ENCODE peak calls at places on chromosomes 12 and 14, in nine cellular contexts. S is K562; G is MM.1S; M is fibroblast of mammary gland; J is effector memory CD4-positive, alpha-beta T cell; P is lower lobe of right lung; X is lower leg skin; I is AG04450; W is psoas muscle. F is an unnamed sample.

GRCh38 chr14:96582995-96583394 is 80.8 kb downstream of the PAPOLA start:
- DNase-seq in S (no peak), G (no peak), M (no peak), J (no peak), P (no peak), X (peak; percentile 4), I (no peak), W (no peak), F (no peak)

GRCh38 chr14:86430807-86431206 is 900.9 kb downstream of the FLRT2 start:
- DNase-seq in S (no peak), G (no peak), M (no peak), J (no peak), P (no peak), X (no peak), I (no peak), W (no peak), F (no peak)

GRCh38 chr14:19800282-19801117 is 3.1 kb upstream of the OR4N2 start:
- DNase-seq in S (no peak), G (no peak), M (no peak), J (no peak), P (no peak), X (no peak), I (no peak), W (peak; percentile 53), F (no peak)

GRCh38 chr12:46674126-46674525 is 151.7 kb downstream of the SLC38A4 start:
- DNase-seq in S (no peak), G (no peak), M (no peak), J (no peak), P (no peak), X (no peak), I (no peak), W (no peak), F (no peak)

GRCh38 chr12:92538970-92539749 is 163.6 kb upstream of the PLEKHG7 start:
- DNase-seq in S (no peak), G (peak; percentile 97), M (peak; percentile 91), J (no peak), P (no peak), X (no peak), I (peak; percentile 37), W (no peak), F (peak; percentile 55)

GRCh38 chr12:34305176-34305575 is 282.9 kb downstream of the ALG10 start:
- DNase-seq in S (no peak), G (no peak), M (no peak), J (no peak), P (no peak), X (no peak), I (no peak), W (no peak), F (no peak)

GRCh38 chr12:105698047-105698446 is 367.6 kb downstream of the C12orf75 start:
- DNase-seq in S (no peak), G (no peak), M (no peak), J (no peak), P (no peak), X (no peak), I (no peak), W (no peak), F (no peak)

GRCh38 chr12:1915082-1915968 is 3.1 kb downstream of the CACNA2D4 start:
- DNase-seq in S (peak; percentile 41), G (no peak), M (no peak), J (no peak), P (peak; percentile 37), X (no peak), I (no peak), W (no peak), F (peak; percentile 95)

GRCh38 chr12:15212877-15213276 is 8.3 kb downstream of the RERG start:
- DNase-seq in S (no peak), G (no peak), M (no peak), J (no peak), P (no peak), X (no peak), I (no peak), W (no peak), F (no peak)

GRCh38 chr14:61461808-61462275 is 140.5 kb downstream of the PRKCH start:
- DNase-seq in S (peak; percentile 51), G (peak; percentile 39), M (peak; percentile 82), J (no peak), P (no peak), X (peak; percentile 56), I (peak; percentile 64), W (no peak), F (peak; percentile 81)

GRCh38 chr12:74725154-74725553 is 187.5 kb downstream of the ATXN7L3B start:
- DNase-seq in S (no peak), G (no peak), M (no peak), J (no peak), P (no peak), X (no peak), I (no peak), W (no peak), F (no peak)

GRCh38 chr12:24719293-24719721 is 229.6 kb downstream of the BCAT1 start:
- DNase-seq in S (no peak), G (no peak), M (peak; percentile 85), J (no peak), P (no peak), X (no peak), I (no peak), W (no peak), F (no peak)

GRCh38 chr12:99019798-99020197 is 374.7 kb downstream of the APAF1 start:
- DNase-seq in S (no peak), G (no peak), M (no peak), J (no peak), P (no peak), X (no peak), I (no peak), W (no peak), F (no peak)

GRCh38 chr14:23071244-23071974 is 14.1 kb upstream of the CDH24 start:
- DNase-seq in S (peak; percentile 80), G (peak; percentile 60), M (peak; percentile 92), J (peak; percentile 65), P (peak; percentile 84), X (peak; percentile 85), I (peak; percentile 82), W (peak; percentile 92), F (peak; percentile 91)

GRCh38 chr12:24360907-24361306 is 411.4 kb upstream of the SOX5 start:
- DNase-seq in S (no peak), G (no peak), M (peak; percentile 7), J (no peak), P (no peak), X (no peak), I (no peak), W (no peak), F (no peak)

GRCh38 chr14:57737598-57737997 is 128.3 kb downstream of the SLC35F4 start:
- DNase-seq in S (no peak), G (no peak), M (no peak), J (no peak), P (no peak), X (no peak), I (no peak), W (no peak), F (no peak)

GRCh38 chr14:32129124-32129523 is 52.0 kb downstream of the ARHGAP5 start:
- DNase-seq in S (no peak), G (no peak), M (peak; percentile 70), J (no peak), P (no peak), X (no peak), I (no peak), W (no peak), F (no peak)

GRCh38 chr12:124039276-124039675 is 66.3 kb downstream of the ZNF664 start:
- DNase-seq in S (no peak), G (no peak), M (peak; percentile 47), J (no peak), P (no peak), X (no peak), I (peak; percentile 4), W (no peak), F (no peak)

GRCh38 chr14:103763730-103764488 is 48.3 kb downstream of the ZFYVE21 start:
- DNase-seq in S (no peak), G (no peak), M (no peak), J (no peak), P (no peak), X (no peak), I (no peak), W (no peak), F (peak; percentile 8)

GRCh38 chr14:75069811-75070145 is 337 bp downstream of the ZC2HC1C start:
- DNase-seq in S (no peak), G (peak; percentile 20), M (no peak), J (no peak), P (no peak), X (no peak), I (no peak), W (no peak), F (no peak)

GRCh38 chr14:75070383-75070782 is 942 bp downstream of the ZC2HC1C start:
- DNase-seq in S (peak; percentile 25), G (no peak), M (peak; percentile 78), J (no peak), P (no peak), X (no peak), I (no peak), W (peak; percentile 78), F (no peak)

GRCh38 chr14:75067212-75067611 is 2.2 kb upstream of the ZC2HC1C start:
- DNase-seq in S (no peak), G (no peak), M (no peak), J (no peak), P (no peak), X (no peak), I (no peak), W (no peak), F (no peak)

GRCh38 chr14:75069021-75069810 is at the start of gene ZC2HC1C:
- DNase-seq in S (peak; percentile 95), G (peak; percentile 72), M (peak; percentile 87), J (peak; percentile 18), P (peak; percentile 97), X (peak; percentile 95), I (peak; percentile 41), W (peak; percentile 99), F (no peak)

GRCh38 chr14:75068294-75069020 is 984 bp upstream of the ZC2HC1C start:
- DNase-seq in S (peak; percentile 10), G (no peak), M (no peak), J (no peak), P (no peak), X (no peak), I (no peak), W (no peak), F (no peak)
- H3K4me3 ChIP-seq in S (peak overlapping the region; percentile 41), G (peak overlapping the region; percentile 71), M (peak overlapping the region; percentile 43), J (peak overlapping the region; percentile 66), P (peak overlapping the region; percentile 59), X (no peak overlapping the region), I (peak overlapping the region; percentile 63), W (peak overlapping the region; percentile 74), F (no peak overlapping the region)

GRCh38 chr14:65433646-65434045 is 21.1 kb downstream of the FUT8 start:
- DNase-seq in S (no peak), G (no peak), M (no peak), J (no peak), P (no peak), X (no peak), I (no peak), W (no peak), F (no peak)
- H3K4me3 ChIP-seq in S (no peak overlapping the region), G (no peak overlapping the region), M (no peak overlapping the region), J (no peak overlapping the region), P (no peak overlapping the region), X (no peak overlapping the region), I (no peak overlapping the region), W (no peak overlapping the region), F (no peak overlapping the region)

GRCh38 chr12:113044516-113044915 is 12.0 kb upstream of the DTX1 start:
- DNase-seq in S (no peak), G (no peak), M (peak; percentile 3), J (no peak), P (no peak), X (no peak), I (no peak), W (no peak), F (no peak)
- H3K4me3 ChIP-seq in S (no peak overlapping the region), G (no peak overlapping the region), M (no peak overlapping the region), J (no peak overlapping the region), P (no peak overlapping the region), X (no peak overlapping the region), I (no peak overlapping the region), W (no peak overlapping the region), F (no peak overlapping the region)

GRCh38 chr12:49332891-49333371 is 4.1 kb downstream of the C1QL4 start:
- DNase-seq in S (no peak), G (no peak), M (no peak), J (no peak), P (no peak), X (no peak), I (no peak), W (no peak), F (no peak)
- H3K4me3 ChIP-seq in S (no peak overlapping the region), G (no peak overlapping the region), M (no peak overlapping the region), J (no peak overlapping the region), P (peak overlapping the region; percentile 19), X (no peak overlapping the region), I (no peak overlapping the region), W (peak overlapping the region; percentile 22), F (no peak overlapping the region)

F was measured in Jurkat, Clone E6-1.